ENCODE peak calls at places on chromosomes 4 and X, in five cellular contexts. L is kidney, G is AG09309, S is PC-3, X is transverse colon. Y is an unnamed sample.

GRCh38 chr4:96035727-96036126 is 195.8 kb downstream of the PDHA2 start:
- DNase-seq in L (no peak), G (no peak), S (peak; percentile 33), X (no peak), Y (no peak)

GRCh38 chr4:167883271-167883670 is 209.1 kb upstream of the ANXA10 start:
- DNase-seq in L (no peak), G (no peak), S (no peak), X (no peak), Y (no peak)

GRCh38 chr4:168651864-168652263 is 155.0 kb downstream of the PALLD start:
- DNase-seq in L (no peak), G (no peak), S (no peak), X (no peak), Y (no peak)

GRCh38 chr4:138910914-138911336 is 104.7 kb upstream of the NOCT start:
- DNase-seq in L (peak; percentile 85), G (no peak), S (peak; percentile 83), X (peak; percentile 75), Y (peak; percentile 28)

GRCh38 chr4:5365071-5366008 is 314.1 kb downstream of the STK32B start:
- DNase-seq in L (no peak), G (peak; percentile 95), S (peak; percentile 97), X (peak; percentile 35), Y (peak; percentile 96)

GRCh38 chr4:181968371-181968770 is 274.8 kb upstream of the TENM3 start:
- DNase-seq in L (no peak), G (peak; percentile 48), S (no peak), X (no peak), Y (no peak)

GRCh38 chr4:120731561-120731960 is 191.0 kb downstream of the PRDM5 start:
- DNase-seq in L (no peak), G (no peak), S (no peak), X (no peak), Y (no peak)

GRCh38 chrX:112147206-112147605 is 64.6 kb upstream of the TRPC5 start:
- DNase-seq in L (no peak), G (no peak), S (peak; percentile 3), X (no peak), Y (no peak)

GRCh38 chr4:152106113-152106763 is 345.4 kb upstream of the GATB start:
- DNase-seq in L (peak; percentile 84), G (peak; percentile 92), S (peak; percentile 97), X (peak; percentile 57), Y (peak; percentile 94)

GRCh38 chrX:125778256-125778655 is 387.8 kb downstream of the DCAF12L2 start:
- DNase-seq in L (no peak), G (no peak), S (peak; percentile 23), X (no peak), Y (no peak)

GRCh38 chrX:125786306-125786705 is 379.8 kb downstream of the DCAF12L2 start:
- DNase-seq in L (no peak), G (no peak), S (peak; percentile 4), X (no peak), Y (no peak)

GRCh38 chrX:125782184-125782583 is 383.9 kb downstream of the DCAF12L2 start:
- DNase-seq in L (no peak), G (no peak), S (no peak), X (no peak), Y (no peak)
- TF ChIP-seq CTCF in L (no peak), G (no peak), S (no peak), X (no peak), Y (no peak)

GRCh38 chrX:7083468-7084396 is 63.8 kb upstream of the STS start:
- DNase-seq in L (no peak), G (peak; percentile 84), S (peak; percentile 89), X (peak; percentile 38), Y (peak; percentile 55)
- H3K4me3 ChIP-seq in L (no peak overlapping the region), G (no peak overlapping the region), S (no peak overlapping the region), X (no peak overlapping the region), Y (no peak overlapping the region)

DNA sequence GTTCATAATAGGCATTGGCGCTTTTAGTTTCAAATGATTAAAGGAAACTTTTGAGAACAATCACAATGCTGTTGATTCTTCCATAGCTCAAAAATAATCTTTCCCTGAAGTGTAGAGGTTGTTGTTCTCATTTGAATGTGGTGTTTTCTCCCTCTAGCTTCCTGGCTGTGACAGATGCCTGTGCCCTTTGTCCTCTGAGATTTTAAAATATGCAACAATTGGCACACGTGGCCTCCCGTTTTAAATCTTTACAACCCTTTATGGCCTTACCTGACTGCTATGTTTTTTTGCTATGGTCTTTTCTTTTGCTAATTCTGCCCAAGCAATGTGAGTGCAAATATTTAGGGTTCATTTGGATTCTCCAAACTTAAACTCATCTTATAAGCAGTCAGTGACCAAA is 22.9 kb upstream of the CASK start:
- DNase-seq in L (no peak), G (no peak), S (no peak), X (peak; percentile 56), Y (no peak)
- TF ChIP-seq CTCF in L (no peak), G (no peak), S (no peak), X (no peak), Y (no peak)

DNA sequence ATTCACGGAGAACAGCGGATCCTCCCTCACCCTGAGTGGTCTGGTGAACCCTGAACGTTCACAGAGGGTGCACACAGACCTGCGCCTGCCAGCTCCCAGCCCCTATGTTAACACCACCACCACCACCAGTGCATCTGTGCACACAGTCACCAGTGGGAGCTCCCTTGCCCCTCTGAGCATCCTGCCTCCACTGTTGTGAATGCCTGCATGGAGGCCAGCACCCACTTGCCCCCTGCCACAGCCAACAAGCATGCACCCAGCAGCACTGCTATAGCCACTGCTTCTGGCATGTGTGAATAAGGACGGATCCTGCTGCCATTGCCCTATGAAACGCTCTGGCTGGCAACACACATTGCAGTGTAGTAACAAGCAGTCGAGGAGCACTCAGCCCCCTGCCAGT is 29.1 kb upstream of the PWWP3B start:
- DNase-seq in L (no peak), G (no peak), S (no peak), X (no peak), Y (no peak)
- H3K4me3 ChIP-seq in L (no peak overlapping the region), G (no peak overlapping the region), S (no peak overlapping the region), X (no peak overlapping the region), Y (no peak overlapping the region)

GRCh38 chr4:104451573-104451972 is 43.1 kb downstream of the CXXC4 start:
- DNase-seq in L (no peak), G (no peak), S (no peak), X (no peak), Y (no peak)
- TF ChIP-seq CTCF in L (peak; percentile 26), G (no peak), S (peak; percentile 43), X (peak; percentile 41), Y (no peak)

GRCh38 chrX:13088155-13088485 is 43.7 kb upstream of the FAM9C start:
- DNase-seq in L (no peak), G (no peak), S (no peak), X (no peak), Y (no peak)

GRCh38 chrX:13084611-13085010 is 40.2 kb upstream of the FAM9C start:
- DNase-seq in L (no peak), G (no peak), S (no peak), X (no peak), Y (no peak)

GRCh38 chrX:13085533-13085932 is 41.1 kb upstream of the FAM9C start:
- DNase-seq in L (no peak), G (no peak), S (no peak), X (no peak), Y (no peak)

GRCh38 chrX:13087322-13088154 is 43.1 kb upstream of the FAM9C start:
- DNase-seq in L (no peak), G (no peak), S (peak; percentile 85), X (peak; percentile 45), Y (no peak)

DNA sequence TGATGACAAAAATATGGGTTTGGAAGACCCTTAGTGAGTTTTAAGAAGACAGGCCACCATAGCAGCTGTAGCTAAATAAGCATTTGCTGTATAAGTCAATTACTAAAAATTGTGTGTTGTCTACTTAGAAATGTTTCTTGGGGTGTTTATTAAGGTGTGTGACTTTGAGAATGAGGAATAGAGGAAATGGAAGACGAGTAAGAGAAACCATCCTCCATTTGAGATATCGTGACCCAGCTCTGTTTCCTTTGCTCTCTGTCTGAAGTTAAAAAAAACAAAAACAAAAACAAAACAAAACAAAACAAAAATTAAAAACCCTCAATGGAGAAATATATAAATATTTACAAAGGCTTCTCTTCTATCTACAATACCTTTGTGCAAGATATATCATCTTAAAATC is 41.7 kb upstream of the FAM9C start:
- DNase-seq in L (no peak), G (no peak), S (no peak), X (no peak), Y (no peak)
- H3K4me3 ChIP-seq in L (no peak overlapping the region), G (no peak overlapping the region), S (no peak overlapping the region), X (no peak overlapping the region), Y (no peak overlapping the region)

GRCh38 chr4:32748061-32748460 is 2027.9 kb downstream of the PCDH7 start:
- DNase-seq in L (no peak), G (no peak), S (no peak), X (no peak), Y (no peak)
- TF ChIP-seq CTCF in L (no peak), G (no peak), S (no peak), X (no peak), Y (no peak)

GRCh38 chr4:84497220-84497834 is 1.8 kb downstream of the NKX6-1 start:
- DNase-seq in L (peak; percentile 76), G (no peak), S (no peak), X (no peak), Y (no peak)
- H3K4me3 ChIP-seq in L (no peak overlapping the region), G (peak overlapping the region; percentile 71), S (peak overlapping the region; percentile 90), X (peak overlapping the region; percentile 49), Y (peak overlapping the region; percentile 44)